ENCODE peak calls at places on chromosomes 11 and 22, in five cellular contexts. C is HCT116, O is PC-3, H is hepatocyte, M is GM23338. T is an unnamed sample.

GRCh38 chr11:130037058-130037457 is 32.6 kb upstream of the APLP2 start:
- DNase-seq in C (no peak), O (peak; percentile 75), M (no peak), H (peak; percentile 73), T (no peak)

GRCh38 chr11:115383431-115383830 is 120.8 kb downstream of the CADM1 start:
- DNase-seq in M (no peak), H (no peak), O (no peak), C (no peak), T (no peak)

GRCh38 chr11:57279131-57279530 is 42.1 kb upstream of the APLNR start:
- DNase-seq in C (no peak), M (no peak), O (peak; percentile 43), H (no peak), T (no peak)

GRCh38 chr11:105202844-105203548 is 63.4 kb upstream of the CARD18 start:
- DNase-seq in H (peak; percentile 61), O (peak; percentile 70), C (peak; percentile 36), M (no peak), T (no peak)

GRCh38 chr11:94067010-94067409 is 45.9 kb downstream of the HEPHL1 start:
- DNase-seq in H (no peak), M (no peak), O (peak; percentile 10), C (no peak), T (no peak)

GRCh38 chr22:19460036-19460435 is 12.5 kb upstream of the C22orf39 start:
- DNase-seq in O (no peak), H (no peak), M (no peak), C (no peak), T (no peak)

GRCh38 chr22:17891427-17892167 is 117.3 kb upstream of the BID start:
- DNase-seq in C (no peak), H (peak; percentile 59), M (peak; percentile 59), O (no peak), T (no peak)

GRCh38 chr11:125141686-125142535 is 22.6 kb upstream of the PKNOX2 start:
- DNase-seq in C (no peak), M (peak; percentile 94), H (peak; percentile 54), O (peak; percentile 63), T (peak; percentile 16)

GRCh38 chr11:128953151-128953550 is 10.5 kb upstream of the TP53AIP1 start:
- DNase-seq in C (no peak), H (no peak), M (no peak), O (no peak), T (no peak)

GRCh38 chr11:45157247-45158209 is 11.1 kb downstream of the PRDM11 start:
- DNase-seq in H (no peak), C (no peak), M (no peak), O (no peak), T (no peak)

GRCh38 chr22:50577987-50578775 is at the start of gene CPT1B:
- DNase-seq in M (peak; percentile 48), O (no peak), C (no peak), H (no peak), T (no peak)

GRCh38 chr11:44623321-44623715 is 57.9 kb downstream of the CD82 start:
- DNase-seq in O (no peak), H (no peak), M (no peak), C (no peak), T (no peak)

GRCh38 chr22:38262051-38262795 is 10.6 kb downstream of the TMEM184B start:
- DNase-seq in M (peak; percentile 85), C (no peak), H (no peak), O (peak; percentile 42), T (peak; percentile 63)

GRCh38 chr11:115222218-115222862 is 281.9 kb downstream of the CADM1 start:
- DNase-seq in H (no peak), C (no peak), O (peak; percentile 44), M (peak; percentile 28), T (peak; percentile 95)

GRCh38 chr22:17400305-17400704 is 31.0 kb downstream of the CECR2 start:
- DNase-seq in H (peak; percentile 19), M (no peak), C (no peak), O (no peak), T (no peak)

GRCh38 chr11:44627911-44628729 is 62.7 kb downstream of the CD82 start:
- DNase-seq in H (peak; percentile 79), C (no peak), O (no peak), M (no peak), T (no peak)

GRCh38 chr22:20964799-20965103 is 2.3 kb upstream of the AIFM3 start:
- DNase-seq in O (no peak), M (no peak), C (no peak), H (no peak), T (no peak)

GRCh38 chr11:112085822-112086421 is 634 bp downstream of the TIMM8B start:
- DNase-seq in M (peak; percentile 43), H (peak; percentile 27), C (no peak), O (peak; percentile 25), T (peak; percentile 49)

GRCh38 chr22:33272180-33272579 is 214.0 kb upstream of the SYN3 start:
- DNase-seq in O (no peak), H (peak; percentile 27), M (no peak), C (no peak), T (no peak)

DNA sequence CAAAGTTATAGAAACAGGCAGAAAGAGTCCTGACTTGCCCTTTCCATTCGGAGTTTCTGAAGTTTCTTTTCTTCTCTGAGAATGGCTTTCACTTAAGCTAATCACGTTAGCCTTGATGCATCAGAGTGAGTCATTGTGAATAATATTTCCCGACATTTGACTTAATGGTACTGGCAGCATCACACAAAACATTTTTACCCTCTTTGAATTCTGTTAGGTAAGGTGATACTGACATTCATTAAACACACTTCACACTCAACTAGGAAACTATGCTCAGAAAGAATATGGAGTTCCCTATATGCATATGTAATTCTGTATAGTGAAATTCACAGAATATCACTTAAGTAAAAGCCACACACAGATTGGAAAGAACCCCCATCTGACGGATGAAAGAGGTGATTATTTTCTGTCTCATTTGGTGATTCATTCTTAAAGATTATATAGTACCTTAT is 120.8 kb upstream of the ARHGAP20 start:
- DNase-seq in M (no peak), O (peak; percentile 43), C (no peak), H (no peak), T (no peak)
- TF ChIP-seq EZH2phosphoT487 in M (no peak), O (no peak), C (peak; percentile 85), H (no peak), T (no peak)

GRCh38 chr11:68051191-68052136 is 12.6 kb downstream of the TCIRG1 start:
- DNase-seq in O (no peak), H (peak; percentile 10), M (peak; percentile 57), C (no peak), T (no peak)
- TF ChIP-seq EZH2phosphoT487 in O (no peak), H (no peak), M (no peak), C (no peak), T (no peak)

GRCh38 chr22:35792501-35792900 is 74.8 kb downstream of the APOL5 start:
- DNase-seq in O (peak; percentile 50), C (no peak), H (no peak), M (no peak), T (no peak)
- TF ChIP-seq EZH2phosphoT487 in O (no peak), C (no peak), H (no peak), M (no peak), T (no peak)

GRCh38 chr11:116600930-116601329 is 171.9 kb downstream of the BUD13 start:
- DNase-seq in O (no peak), H (no peak), C (no peak), M (no peak), T (no peak)

GRCh38 chr11:116598556-116598955 is 174.2 kb downstream of the BUD13 start:
- DNase-seq in M (no peak), H (no peak), C (no peak), O (no peak), T (no peak)

GRCh38 chr11:116595305-116595880 is 177.4 kb downstream of the BUD13 start:
- DNase-seq in O (no peak), M (no peak), H (no peak), C (no peak), T (no peak)

GRCh38 chr11:116598036-116598435 is 174.8 kb downstream of the BUD13 start:
- DNase-seq in O (no peak), H (no peak), C (no peak), M (no peak), T (no peak)

DNA sequence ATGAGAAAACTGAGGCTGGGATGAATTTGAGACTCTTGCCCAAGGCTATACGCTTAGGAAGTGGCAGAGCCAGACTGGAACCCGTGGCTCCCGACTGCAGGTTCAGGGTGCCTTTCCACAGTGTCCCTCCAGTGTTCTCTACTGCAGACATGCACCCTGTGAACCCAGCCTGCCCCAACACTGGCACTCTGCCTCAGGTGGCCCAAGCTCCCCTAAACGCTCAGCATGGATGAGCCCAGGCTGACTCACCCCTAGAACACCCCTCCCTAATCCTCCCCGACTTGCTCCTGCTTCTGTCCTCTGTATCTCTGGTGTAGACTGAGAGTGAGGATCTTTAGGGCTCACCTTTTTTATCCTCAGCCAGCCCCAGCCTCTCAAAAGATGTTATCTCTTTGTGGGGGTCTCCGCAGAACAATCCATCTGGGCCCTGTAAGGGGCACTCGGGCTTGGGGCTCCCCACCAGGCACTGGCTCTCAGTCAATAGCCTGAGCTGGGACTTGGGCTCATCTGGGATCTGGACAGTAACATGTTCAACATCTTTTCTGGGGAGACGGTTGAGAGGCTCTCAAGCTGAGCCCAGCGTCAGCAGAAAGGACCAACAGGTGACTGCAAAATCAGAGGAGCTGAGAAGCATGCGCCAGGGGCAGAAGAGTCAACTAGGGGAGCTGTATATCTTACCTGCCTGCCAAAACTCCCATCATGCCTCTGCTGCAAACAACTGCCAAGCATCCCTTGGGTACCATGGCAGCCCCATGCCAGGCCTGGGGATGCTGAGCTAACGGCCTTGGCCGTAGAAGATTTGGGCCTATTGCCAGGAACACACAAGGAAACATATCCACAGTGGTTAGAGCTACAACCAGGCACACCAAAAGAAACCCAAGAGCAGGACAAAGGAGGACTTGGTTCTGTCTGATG is 176.2 kb downstream of the BUD13 start:
- DNase-seq in H (no peak), C (no peak), M (no peak), O (no peak), T (no peak)
- TF ChIP-seq EZH2phosphoT487 in H (no peak), C (no peak), M (no peak), O (no peak), T (no peak)

DNA sequence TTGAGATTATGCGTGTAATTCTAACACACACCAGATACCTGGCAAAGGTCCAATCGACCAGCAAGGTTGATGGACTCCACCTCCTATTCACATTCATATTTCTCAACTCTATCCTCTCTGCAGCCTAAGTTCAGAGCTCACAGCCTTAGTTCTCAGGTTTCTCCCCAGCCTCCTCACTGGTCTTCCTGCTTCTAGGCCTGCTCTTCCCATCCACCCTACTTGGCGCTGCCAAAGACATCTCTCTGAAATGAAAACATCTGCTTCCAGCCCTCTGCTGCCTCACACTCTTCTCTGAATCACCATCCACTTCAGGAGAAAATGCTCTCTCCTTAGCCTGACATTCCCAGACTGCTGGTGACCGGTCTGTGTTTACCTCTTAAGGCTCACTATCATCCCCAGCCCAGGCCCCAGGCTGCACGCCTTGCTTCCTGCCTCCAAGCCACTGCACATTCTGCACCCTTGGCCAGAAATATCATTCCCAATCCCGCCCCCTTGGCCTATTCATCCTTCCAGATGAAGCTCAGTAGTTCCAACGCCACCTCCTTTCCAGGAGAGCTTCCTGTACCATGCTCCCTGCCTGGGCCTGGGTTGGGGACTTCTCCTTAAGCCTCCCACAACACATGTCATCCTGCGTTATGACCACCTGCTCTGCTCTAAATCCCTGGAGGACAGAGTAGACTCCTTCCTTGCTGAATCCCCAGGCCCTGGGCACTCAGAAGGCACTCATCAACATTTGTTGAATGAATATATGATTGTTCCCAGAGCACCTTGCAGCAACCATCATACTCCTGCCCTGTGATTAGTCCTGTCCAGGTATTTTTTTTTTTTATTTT is 3.5 kb downstream of the ARRB1 start:
- DNase-seq in C (no peak), O (no peak), H (peak; percentile 63), M (no peak), T (no peak)
- TF ChIP-seq EZH2phosphoT487 in C (no peak), O (no peak), H (no peak), M (no peak), T (no peak)

GRCh38 chr22:24209016-24209415 is 27.7 kb downstream of the SUSD2 start:
- DNase-seq in M (no peak), O (no peak), C (no peak), H (no peak), T (no peak)
- TF ChIP-seq EZH2phosphoT487 in M (no peak), O (no peak), C (no peak), H (no peak), T (no peak)

GRCh38 chr11:114086394-114086793 is 26.9 kb downstream of the ZBTB16 start:
- DNase-seq in M (no peak), H (no peak), C (no peak), O (no peak), T (no peak)
- TF ChIP-seq EZH2phosphoT487 in M (no peak), H (no peak), C (no peak), O (no peak), T (no peak)

T was measured in MM.1S.